ENCODE peak calls at places on chromosomes 13 and 19, in four cellular contexts. V is stomach; I is CD4-positive, alpha-beta T cell; O is substantia nigra. N is an unnamed sample.

GRCh38 chr13:49409008-49409407 is 34.9 kb downstream of the CAB39L start:
- DNase-seq in I (no peak), V (no peak), O (no peak), N (no peak)

GRCh38 chr13:43129511-43130130 is 106.2 kb downstream of the DNAJC15 start:
- DNase-seq in O (no peak), I (no peak), V (no peak), N (no peak)

GRCh38 chr19:17950310-17951150 is 16.4 kb upstream of the KCNN1 start:
- DNase-seq in O (no peak), V (no peak), I (no peak), N (peak)

GRCh38 chr19:16319466-16319865 is 5.2 kb upstream of the KLF2 start:
- DNase-seq in O (no peak), V (no peak), I (no peak), N (peak)

GRCh38 chr19:35592226-35592625 is 6.3 kb downstream of the PMIS2 start:
- DNase-seq in I (no peak), V (peak), O (no peak), N (no peak)

GRCh38 chr13:93066187-93066586 is 160.4 kb upstream of the GPC6 start:
- DNase-seq in I (no peak), O (no peak), V (no peak), N (no peak)

GRCh38 chr19:27746691-27747380 is 1466.1 kb downstream of the UQCRFS1 start:
- DNase-seq in O (peak), I (no peak), V (peak), N (peak)

GRCh38 chr19:40754611-40755247 is 3.7 kb downstream of the SNRPA start:
- DNase-seq in O (no peak), I (no peak), V (peak), N (no peak)

GRCh38 chr13:40586886-40587285 is 79.6 kb downstream of the FOXO1 start:
- DNase-seq in I (no peak), V (no peak), O (no peak), N (no peak)

GRCh38 chr13:20873348-20873747 is 29.2 kb downstream of the XPO4 start:
- DNase-seq in I (no peak), O (no peak), V (no peak), N (peak)

DNA sequence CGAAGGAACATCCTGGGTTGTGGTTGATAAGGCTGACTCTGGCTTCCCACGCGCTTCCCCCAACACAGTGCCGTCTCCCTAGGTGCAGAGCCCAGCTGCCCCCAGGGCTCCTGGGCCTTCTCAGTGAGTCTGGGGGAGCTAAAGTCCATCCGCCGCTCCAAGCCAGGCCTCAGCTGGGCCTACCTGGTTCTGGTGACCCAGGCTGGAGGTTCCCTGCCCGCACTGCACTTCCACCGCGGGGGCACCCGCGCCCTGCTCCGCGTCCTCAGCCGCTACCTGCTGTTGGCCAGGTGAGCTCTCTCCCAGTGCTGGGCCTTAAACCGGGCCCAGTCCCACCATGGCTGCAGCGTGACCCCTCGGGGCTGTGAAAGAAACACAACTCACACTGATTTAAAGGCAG is 3.7 kb downstream of the TBC1D17 start:
- DNase-seq in I (no peak), O (no peak), V (no peak), N (no peak)
- H3K27ac ChIP-seq in I (no peak), O (no peak), V (no peak), N (no peak)

GRCh38 chr13:46964789-46965527 is 68.1 kb upstream of the HTR2A start:
- DNase-seq in V (no peak), O (no peak), I (no peak), N (no peak)
- H3K27ac ChIP-seq in V (no peak), O (no peak), I (no peak), N (no peak)

GRCh38 chr13:105817011-105817410 is 718.5 kb downstream of the EFNB2 start:
- DNase-seq in I (no peak), O (no peak), V (no peak), N (no peak)

GRCh38 chr13:105820415-105820814 is 715.0 kb downstream of the EFNB2 start:
- DNase-seq in I (no peak), O (no peak), V (no peak), N (no peak)

GRCh38 chr13:105814902-105815250 is 720.6 kb downstream of the EFNB2 start:
- DNase-seq in V (no peak), I (no peak), O (no peak), N (no peak)

GRCh38 chr13:105814219-105814901 is 721.1 kb downstream of the EFNB2 start:
- DNase-seq in I (no peak), O (no peak), V (no peak), N (no peak)

GRCh38 chr13:105817498-105817897 is 718.0 kb downstream of the EFNB2 start:
- DNase-seq in I (no peak), O (no peak), V (no peak), N (no peak)
- H3K27ac ChIP-seq in I (no peak), O (no peak), V (no peak), N (no peak)

DNA sequence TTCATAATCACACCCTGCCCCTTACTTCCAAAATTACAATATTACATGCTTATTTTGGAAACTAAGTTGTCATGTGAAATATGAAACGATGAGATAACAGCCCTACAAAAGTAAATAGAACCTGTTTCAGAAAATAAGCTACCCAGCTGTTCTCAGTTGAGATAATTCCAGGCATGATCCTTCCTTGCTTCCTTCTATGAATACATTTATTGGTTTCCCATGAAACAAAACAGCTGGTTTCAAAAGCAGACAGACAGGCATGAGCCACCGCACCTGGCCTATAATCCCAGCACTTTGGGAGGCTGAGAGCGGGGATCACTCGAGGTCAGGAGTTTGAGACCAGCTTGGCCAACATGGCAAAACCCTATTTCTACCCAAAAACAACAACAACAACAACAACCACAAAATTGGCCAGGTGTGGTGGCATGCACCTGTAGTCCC is 95.4 kb downstream of the STK24 start:
- DNase-seq in O (no peak), V (no peak), I (no peak), N (peak)
- H3K27ac ChIP-seq in O (no peak), V (peak), I (no peak), N (peak)

DNA sequence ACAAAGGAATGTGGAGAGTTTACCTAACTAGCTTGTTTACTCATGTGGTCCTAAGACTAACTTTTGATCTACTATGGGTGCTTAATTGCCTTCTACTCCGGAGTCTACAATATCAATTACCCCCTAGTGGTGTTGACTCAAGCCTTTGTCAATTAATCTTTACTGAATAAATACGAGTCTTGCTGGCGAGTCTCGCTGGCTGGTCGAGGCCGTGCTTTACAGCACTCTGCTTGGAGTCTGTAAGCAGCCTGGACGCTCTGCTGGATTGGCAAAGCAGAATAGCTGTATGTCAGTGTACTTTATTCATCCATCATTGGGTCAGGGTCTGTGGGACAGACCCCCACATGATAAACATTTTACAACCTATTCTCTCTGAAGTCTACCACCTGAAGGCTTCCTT is 9.9 kb upstream of the SPART start:
- DNase-seq in I (no peak), V (no peak), O (no peak), N (no peak)
- H3K27ac ChIP-seq in I (no peak), V (no peak), O (no peak), N (no peak)

GRCh38 chr19:32878988-32879387 is 9.4 kb upstream of the SLC7A9 start:
- DNase-seq in I (no peak), O (no peak), V (peak), N (no peak)

GRCh38 chr19:32877977-32878745 is 8.6 kb upstream of the SLC7A9 start:
- DNase-seq in V (peak), O (no peak), I (no peak), N (no peak)

GRCh38 chr19:32881766-32882165 is 12.2 kb upstream of the SLC7A9 start:
- DNase-seq in O (no peak), I (no peak), V (peak), N (no peak)

GRCh38 chr19:32879741-32880140 is 10.2 kb upstream of the SLC7A9 start:
- DNase-seq in I (no peak), V (peak), O (no peak), N (no peak)

GRCh38 chr19:32880607-32881006 is 11.0 kb upstream of the SLC7A9 start:
- DNase-seq in I (no peak), V (no peak), O (no peak), N (no peak)
- H3K27ac ChIP-seq in I (no peak), V (no peak), O (no peak), N (no peak)

GRCh38 chr13:70634893-70635292 is 526.6 kb upstream of the KLHL1 start:
- DNase-seq in O (no peak), V (no peak), I (no peak), N (no peak)
- H3K27ac ChIP-seq in O (no peak), V (no peak), I (no peak), N (no peak)